ENCODE peak calls at places on chromosomes 3 and 15, in five cellular contexts. E is HCT116, A is HepG2, I is K562, Y is H1. J is an unnamed sample.

GRCh38 chr15:100252359-100252758 is 89.4 kb downstream of the ADAMTS17 start:
- DNase-seq in E (no peak), A (no peak), I (no peak), Y (no peak), J (no peak)

GRCh38 chr3:123067689-123068226 is 933 bp downstream of the PDIA5 start:
- DNase-seq in E (no peak), A (no peak), I (peak), Y (no peak), J (no peak)

GRCh38 chr15:40930430-40931299 is 1.5 kb downstream of the DLL4 start:
- DNase-seq in E (peak), A (peak), I (peak), Y (peak), J (no peak)

GRCh38 chr3:36774072-36774471 is 9.7 kb upstream of the DCLK3 start:
- DNase-seq in E (no peak), A (no peak), I (no peak), Y (no peak), J (no peak)

GRCh38 chr15:41474941-41475340 is 18.7 kb upstream of the ITPKA start:
- DNase-seq in E (no peak), A (no peak), I (no peak), Y (no peak), J (no peak)

GRCh38 chr3:135895106-135895733 is 70.3 kb upstream of the PPP2R3A start:
- DNase-seq in E (peak), A (peak), I (peak), Y (peak), J (peak)

GRCh38 chr15:39919396-39919739 is 698 bp downstream of the GPR176 start:
- DNase-seq in E (no peak), A (no peak), I (no peak), Y (no peak), J (no peak)

GRCh38 chr15:70486451-70487379 is 276.6 kb downstream of the UACA start:
- DNase-seq in E (no peak), A (no peak), I (no peak), Y (no peak), J (peak)

GRCh38 chr3:169289303-169289702 is 374.2 kb downstream of the MECOM start:
- DNase-seq in E (no peak), A (no peak), I (no peak), Y (no peak), J (no peak)

GRCh38 chr3:126551066-126551838 is 7.5 kb downstream of the C3orf22 start:
- DNase-seq in E (no peak), A (no peak), I (no peak), Y (no peak), J (no peak)

DNA sequence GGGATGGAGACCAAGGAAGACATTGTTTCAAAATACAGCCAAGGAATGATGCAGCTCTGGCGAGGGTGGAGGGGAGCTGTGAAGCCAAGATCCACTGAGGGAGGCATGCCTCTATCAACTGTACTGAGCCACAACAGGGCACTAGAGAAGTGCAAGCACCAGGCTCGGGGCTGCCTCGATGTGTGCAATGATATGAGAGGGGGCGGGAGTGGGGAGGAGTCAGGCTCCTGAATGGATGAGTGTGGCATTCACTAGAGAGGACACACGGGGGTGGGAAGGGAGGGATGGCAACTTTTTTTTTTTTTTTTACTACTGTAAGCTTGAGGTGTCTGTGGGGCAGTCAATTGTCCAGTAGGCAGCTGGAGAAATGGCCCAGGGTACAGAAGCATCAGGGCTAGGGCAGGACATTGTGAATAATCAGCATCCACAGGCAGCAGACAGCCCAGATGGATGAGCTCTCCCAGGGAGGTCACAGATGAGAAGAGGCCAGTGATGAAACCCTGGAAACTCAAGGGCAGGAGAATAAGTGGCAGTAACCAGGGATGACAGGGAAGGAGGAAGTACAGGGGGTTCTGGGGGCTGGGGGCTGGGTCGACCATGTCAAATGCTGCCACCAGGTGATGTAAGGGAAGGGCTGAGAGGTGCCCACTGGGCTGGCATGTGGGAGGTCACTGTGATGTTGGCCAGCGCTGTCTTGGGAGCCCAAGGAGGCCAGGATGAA is 5.9 kb downstream of the STOML1 start:
- DNase-seq in E (no peak), A (no peak), I (no peak), Y (no peak), J (no peak)
- TF ChIP-seq SP1 in E (no peak), A (no peak), I (no peak), Y (no peak), J (no peak)

DNA sequence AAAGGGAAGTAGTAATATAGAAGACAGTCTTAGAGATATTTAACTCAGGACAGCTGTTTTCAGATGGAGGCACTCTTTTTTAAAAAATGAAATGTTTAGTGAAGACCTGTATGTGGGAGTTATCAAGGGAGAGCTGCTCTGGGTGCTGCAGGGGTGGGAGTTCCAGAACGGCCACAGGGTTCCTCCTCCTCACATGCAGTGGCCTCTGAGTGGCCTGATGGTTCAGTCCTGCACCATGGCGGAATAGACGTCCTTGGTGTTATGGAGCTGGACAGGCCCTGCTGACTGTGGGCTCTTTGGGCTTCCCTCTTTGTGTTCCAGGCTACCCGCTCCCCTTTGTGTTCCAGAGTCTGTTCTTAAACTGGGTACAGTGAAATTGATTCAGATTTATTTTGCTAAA is 126.1 kb downstream of the CHST2 start:
- DNase-seq in E (no peak), A (no peak), I (peak), Y (no peak), J (no peak)
- TF ChIP-seq EZH2 in E (no peak), A (no peak), I (no peak), Y (no peak), J (no peak)

DNA sequence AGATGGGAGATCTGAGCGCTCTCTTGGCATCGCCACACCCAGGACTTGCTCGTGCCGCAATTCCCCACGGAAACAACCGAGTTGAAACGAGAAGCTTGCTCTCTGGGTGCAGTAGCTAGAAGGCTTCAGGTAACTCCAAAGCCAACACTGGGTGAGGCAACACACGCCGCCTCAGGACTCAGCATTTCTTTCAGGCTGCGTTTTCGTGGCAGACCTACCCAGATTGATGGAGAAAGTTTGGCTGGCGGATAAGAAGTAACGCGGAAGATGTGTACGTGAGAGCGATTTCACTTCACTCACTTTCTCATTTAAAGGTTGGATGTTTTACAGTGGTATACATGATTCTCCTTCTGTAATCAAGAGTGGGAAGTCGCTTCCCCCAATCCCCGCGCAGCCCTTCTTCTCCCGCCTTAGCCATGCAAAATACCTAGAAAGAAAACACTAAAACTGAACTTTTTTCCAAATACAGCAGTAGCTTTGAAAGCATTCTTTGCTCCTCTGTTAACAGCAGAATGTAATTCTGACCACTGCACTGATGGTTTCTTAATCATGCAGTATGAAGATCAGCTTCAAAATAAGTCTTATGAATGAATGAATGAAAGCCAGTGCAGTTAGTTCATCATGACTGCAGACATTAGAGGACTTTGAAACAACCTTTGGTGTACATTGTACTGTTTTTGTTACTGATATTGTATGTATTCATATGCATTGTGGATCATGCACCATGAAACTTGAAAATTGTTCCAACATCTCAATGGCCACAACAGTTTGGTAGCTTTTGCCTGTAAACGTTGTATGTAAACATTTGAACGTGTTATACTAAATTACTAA is 1.1 kb upstream of the TNIK start:
- DNase-seq in E (peak), A (no peak), I (peak), Y (peak), J (no peak)
- TF ChIP-seq SP1 in E (no peak), A (no peak), I (no peak), Y (no peak), J (no peak)

DNA sequence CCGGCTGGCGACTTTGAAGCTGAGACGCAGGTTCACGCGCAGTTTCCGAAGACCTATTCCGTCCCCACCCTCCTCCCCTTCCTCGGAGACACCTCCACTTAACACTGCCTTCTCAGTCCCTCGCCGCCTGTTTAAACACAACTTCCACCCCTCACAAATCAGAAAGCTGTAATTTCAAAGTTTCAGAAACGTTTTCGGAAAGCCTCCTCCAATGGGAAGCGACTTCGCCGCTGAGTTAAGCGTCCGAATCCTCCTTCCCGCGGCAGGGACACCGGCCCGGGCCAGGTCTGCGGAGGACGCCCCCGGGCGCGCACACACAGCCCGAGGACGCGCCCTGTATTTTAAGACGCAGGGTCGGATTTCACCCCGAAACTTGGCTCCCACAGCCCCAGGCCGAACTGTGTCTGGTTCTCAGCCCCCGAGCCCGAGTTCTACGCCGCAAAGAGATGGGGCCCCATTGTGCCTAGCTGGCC is 554 bp upstream of the LRRN1 start:
- DNase-seq in E (no peak), A (no peak), I (no peak), Y (peak), J (no peak)
- TF ChIP-seq EZH2 in E (no peak), A (no peak), I (no peak), Y (no peak), J (no peak)

GRCh38 chr15:57769266-57769665 is 62.8 kb downstream of the POLR2M start:
- DNase-seq in E (no peak), A (no peak), I (peak), Y (no peak), J (no peak)

GRCh38 chr15:57777034-57777433 is 70.5 kb downstream of the POLR2M start:
- DNase-seq in E (no peak), A (no peak), I (no peak), Y (no peak), J (no peak)

GRCh38 chr15:57767526-57767925 is 61.0 kb downstream of the POLR2M start:
- DNase-seq in E (no peak), A (no peak), I (no peak), Y (no peak), J (no peak)

DNA sequence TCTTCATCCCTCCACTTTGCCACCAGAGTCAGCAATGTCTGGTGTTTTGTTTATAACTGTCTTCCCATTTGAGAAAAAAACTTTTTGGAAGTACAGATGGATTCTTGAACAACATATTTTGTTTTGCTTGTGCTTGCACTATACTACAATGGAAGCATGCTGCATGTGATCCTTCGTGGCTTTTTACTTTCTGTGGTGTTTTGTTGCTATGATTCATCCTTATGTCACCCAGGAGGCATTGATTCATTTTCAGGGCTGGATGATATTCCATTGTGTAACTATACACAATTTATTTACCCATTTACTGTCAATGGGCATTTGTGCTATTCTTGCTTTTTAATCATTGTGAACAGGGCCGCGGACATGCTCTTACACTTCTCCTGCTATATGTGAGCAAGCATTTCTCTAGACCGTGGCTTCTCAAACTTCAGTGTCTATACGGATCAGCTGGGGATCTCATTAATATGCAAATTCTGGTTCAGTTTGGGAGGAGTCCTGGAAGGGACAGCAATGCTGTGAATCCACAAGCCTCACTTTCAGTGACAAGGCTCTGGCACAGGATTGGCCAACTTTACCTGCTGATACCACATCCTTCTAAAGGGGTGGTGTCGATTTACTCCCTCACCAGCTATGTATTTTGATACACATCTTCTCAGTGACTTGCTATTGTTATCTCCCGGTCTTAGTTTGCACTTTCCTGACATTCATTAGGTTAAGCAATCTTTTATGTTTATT is 65.9 kb downstream of the POLR2M start:
- DNase-seq in E (no peak), A (no peak), I (no peak), Y (no peak), J (no peak)
- TF ChIP-seq SP1 in E (no peak), A (no peak), I (no peak), Y (no peak), J (no peak)

GRCh38 chr3:39806820-39807219 is 2.6 kb upstream of the MYRIP start:
- DNase-seq in E (no peak), A (no peak), I (no peak), Y (no peak), J (no peak)

GRCh38 chr3:39809181-39809994 is at the start of gene MYRIP:
- DNase-seq in E (no peak), A (peak), I (peak), Y (peak), J (no peak)

GRCh38 chr3:39810647-39811161 is 1.3 kb downstream of the MYRIP start:
- DNase-seq in E (no peak), A (no peak), I (no peak), Y (no peak), J (no peak)

GRCh38 chr3:39809995-39810595 is 686 bp downstream of the MYRIP start:
- DNase-seq in E (no peak), A (no peak), I (no peak), Y (peak), J (no peak)

GRCh38 chr3:39808467-39809180 is 785 bp upstream of the MYRIP start:
- DNase-seq in E (no peak), A (peak), I (no peak), Y (peak), J (no peak)
- TF ChIP-seq EZH2 in E (no peak), A (peak), I (no peak), Y (no peak), J (no peak)

DNA sequence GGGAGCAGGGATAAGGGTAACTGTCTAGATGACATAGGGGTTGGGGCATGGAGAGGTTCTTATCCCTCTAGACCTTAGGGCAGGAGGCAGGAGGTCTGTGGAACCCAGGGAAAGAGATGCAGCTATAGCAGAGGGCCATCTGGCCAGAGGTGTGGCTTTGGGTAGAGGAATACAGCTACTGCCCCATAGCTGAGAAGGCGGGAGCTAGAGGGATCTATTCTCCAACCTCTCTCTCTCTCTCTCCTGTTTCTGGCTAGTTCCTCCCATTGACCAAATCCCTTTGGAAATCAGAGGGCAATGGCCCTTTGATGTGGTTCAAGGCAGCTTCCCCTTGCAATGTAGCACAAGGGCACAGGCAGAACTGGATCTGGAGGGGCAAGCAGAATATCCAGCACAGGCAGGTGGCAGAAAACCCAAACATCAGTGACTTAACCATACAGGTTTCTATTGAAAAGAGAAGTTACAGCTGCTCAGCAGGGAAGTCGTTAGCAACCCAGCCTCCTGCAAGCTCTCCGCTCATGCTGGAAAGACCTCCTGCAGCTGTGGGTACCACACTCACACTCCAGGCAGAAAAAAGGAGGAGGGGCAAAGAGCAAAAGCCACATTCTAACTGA is 22.3 kb upstream of the LMOD3 start:
- DNase-seq in E (no peak), A (no peak), I (no peak), Y (peak), J (no peak)
- TF ChIP-seq SP1 in E (no peak), A (no peak), I (no peak), Y (no peak), J (no peak)

GRCh38 chr15:89414571-89414970 is 79.9 kb upstream of the POLG start:
- DNase-seq in E (no peak), A (no peak), I (no peak), Y (no peak), J (no peak)

GRCh38 chr15:89409993-89410767 is 75.6 kb upstream of the POLG start:
- DNase-seq in E (no peak), A (no peak), I (no peak), Y (no peak), J (no peak)

GRCh38 chr15:89413877-89414276 is 79.3 kb upstream of the POLG start:
- DNase-seq in E (no peak), A (no peak), I (no peak), Y (no peak), J (no peak)

GRCh38 chr15:89409184-89409992 is 74.8 kb upstream of the POLG start:
- DNase-seq in E (no peak), A (no peak), I (no peak), Y (no peak), J (no peak)

GRCh38 chr15:89412906-89413411 is 78.3 kb upstream of the POLG start:
- DNase-seq in E (no peak), A (no peak), I (no peak), Y (no peak), J (no peak)
- TF ChIP-seq EZH2 in E (no peak), A (no peak), I (no peak), Y (no peak), J (no peak)

GRCh38 chr3:102124301-102125158 is 275.2 kb downstream of the NFKBIZ start:
- DNase-seq in E (no peak), A (no peak), I (no peak), Y (no peak), J (no peak)

GRCh38 chr3:102125994-102126368 is 276.7 kb downstream of the NFKBIZ start:
- DNase-seq in E (no peak), A (no peak), I (no peak), Y (no peak), J (no peak)

GRCh38 chr3:102122527-102122926 is 273.2 kb downstream of the NFKBIZ start:
- DNase-seq in E (no peak), A (no peak), I (no peak), Y (no peak), J (no peak)

GRCh38 chr3:102125197-102125993 is 276.1 kb downstream of the NFKBIZ start:
- DNase-seq in E (no peak), A (no peak), I (no peak), Y (no peak), J (no peak)

DNA sequence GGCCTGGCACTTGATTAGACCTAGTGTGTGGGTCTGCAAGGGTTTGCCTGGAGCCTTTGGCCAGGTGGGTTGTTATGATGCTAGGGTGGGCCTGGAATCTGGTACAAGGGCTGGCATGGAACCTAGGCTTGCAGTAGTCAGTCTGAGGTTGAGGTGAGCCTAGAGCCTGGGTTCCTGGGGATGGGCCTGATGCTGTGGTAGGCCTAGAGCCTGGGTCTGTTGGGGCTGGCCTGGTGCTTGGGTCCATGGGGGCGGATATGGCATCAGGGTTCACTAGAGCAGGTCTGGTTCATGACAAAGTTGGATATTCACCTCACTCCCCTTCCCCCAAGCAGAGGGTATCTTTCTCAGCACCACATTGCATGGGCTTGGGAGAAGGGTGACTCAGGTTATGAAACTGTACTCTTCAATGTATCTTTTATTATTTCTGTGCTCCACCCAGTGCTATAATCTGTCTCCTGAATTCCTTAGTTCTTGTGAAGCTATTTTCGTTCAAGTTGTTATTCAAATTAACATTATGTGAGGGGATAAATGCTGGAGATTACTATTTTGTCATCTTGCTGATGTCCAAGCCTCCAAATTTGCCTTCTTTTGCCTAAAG is 274.4 kb downstream of the NFKBIZ start:
- DNase-seq in E (no peak), A (no peak), I (no peak), Y (no peak), J (no peak)
- TF ChIP-seq SP1 in E (no peak), A (no peak), I (no peak), Y (no peak), J (no peak)